ENCODE peak calls at places on chromosome 13, in four cellular contexts. L is mucosa of descending colon, M is right lobe of liver, U is brain microvascular endothelial cell. R is an unnamed sample.

GRCh38 chr13:74136089-74136658 is 2.0 kb upstream of the KLF12 start:
- DNase-seq in L (peak), M (peak), U (peak), R (no peak)

GRCh38 chr13:29903524-29903923 is 53.1 kb upstream of the UBL3 start:
- DNase-seq in L (peak), M (no peak), U (no peak), R (no peak)

GRCh38 chr13:74886496-74886895 is 595.5 kb downstream of the TBC1D4 start:
- DNase-seq in L (no peak), M (no peak), U (no peak), R (peak)

GRCh38 chr13:30727491-30728350 is 7.6 kb upstream of the ALOX5AP start:
- DNase-seq in L (no peak), M (no peak), U (no peak), R (no peak)

GRCh38 chr13:87778128-87778527 is 107.0 kb downstream of the SLITRK5 start:
- DNase-seq in L (no peak), M (no peak), U (no peak), R (no peak)

GRCh38 chr13:63107163-63107935 is 1691.7 kb upstream of the PCDH20 start:
- DNase-seq in L (no peak), M (no peak), U (peak), R (peak)

GRCh38 chr13:96834626-96835025 is 159.7 kb downstream of the OXGR1 start:
- DNase-seq in L (no peak), M (no peak), U (no peak), R (no peak)

GRCh38 chr13:95494082-95494681 is 58.3 kb upstream of the CLDN10 start:
- DNase-seq in L (no peak), M (no peak), U (peak), R (no peak)

GRCh38 chr13:47433461-47434005 is 536.7 kb upstream of the HTR2A start:
- DNase-seq in L (no peak), M (no peak), U (peak), R (no peak)

GRCh38 chr13:105962080-105962479 is 573.4 kb downstream of the EFNB2 start:
- DNase-seq in L (no peak), M (no peak), U (no peak), R (no peak)

GRCh38 chr13:43785166-43785680 is 1.5 kb downstream of the ENOX1 start:
- DNase-seq in L (no peak), M (no peak), U (no peak), R (no peak)

DNA sequence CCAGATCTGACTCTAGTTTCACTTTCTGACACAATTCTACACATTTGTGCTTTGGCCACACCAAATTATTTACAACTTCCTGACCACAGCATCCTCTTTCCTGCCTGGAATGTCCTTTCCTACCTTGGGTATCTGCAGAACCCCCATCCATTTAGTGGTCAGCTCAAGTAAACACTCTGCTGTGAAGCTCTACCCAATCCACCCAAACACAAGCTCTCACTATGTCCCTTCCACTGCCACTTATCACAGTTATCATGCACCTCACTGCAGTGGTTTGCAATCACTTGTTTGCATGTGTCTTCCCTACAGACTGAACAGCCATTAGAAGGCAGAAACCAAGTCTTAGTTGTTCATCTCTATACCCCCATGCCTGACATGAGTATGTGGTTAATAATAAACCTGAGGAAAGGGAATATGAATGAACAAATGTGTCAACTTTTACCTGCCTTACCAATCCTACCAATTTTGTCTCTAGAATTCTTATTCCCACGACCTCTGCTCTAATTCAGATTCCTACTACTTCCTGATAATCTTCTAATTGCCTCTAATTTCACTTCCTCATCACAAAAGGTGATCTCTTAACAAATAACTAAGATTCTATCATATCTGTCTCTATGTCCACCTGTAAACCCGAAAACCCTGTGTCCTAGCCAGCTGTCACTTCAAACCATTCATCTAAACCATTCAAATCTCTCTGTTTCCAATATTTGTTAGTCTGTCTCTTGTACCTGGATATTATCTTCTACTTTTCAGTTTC is 25.1 kb downstream of the LNX2 start:
- DNase-seq in L (no peak), M (no peak), U (no peak), R (no peak)
- H3K4me3 ChIP-seq in L (no peak), M (no peak), U (no peak), R (no peak)

DNA sequence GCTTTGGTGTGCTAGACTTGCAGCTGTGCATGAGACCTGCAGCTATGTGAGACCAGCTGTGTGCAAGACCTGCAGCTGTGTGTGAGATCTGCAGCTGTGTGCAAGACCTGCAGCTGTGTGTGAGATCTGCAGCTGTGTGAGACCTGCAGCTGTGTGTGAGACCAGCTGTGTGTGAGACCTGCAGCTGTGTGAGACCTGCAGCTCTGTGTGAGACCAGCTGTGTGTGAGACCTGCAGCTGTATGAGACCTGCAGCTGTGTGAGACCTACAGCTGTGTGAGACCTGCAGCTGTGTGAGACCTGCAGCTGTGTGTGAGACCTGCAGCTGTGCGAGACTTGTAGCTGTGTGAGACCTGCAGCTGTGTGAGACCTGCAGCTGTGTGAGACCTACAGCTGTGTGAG is 6.7 kb upstream of the DCUN1D2 start:
- DNase-seq in L (no peak), M (no peak), U (no peak), R (no peak)
- H3K4me3 ChIP-seq in L (no peak), M (no peak), U (no peak), R (no peak)

GRCh38 chr13:102402292-102402691 is 444 bp upstream of the FGF14 start:
- DNase-seq in L (no peak), M (peak), U (no peak), R (no peak)

GRCh38 chr13:102401755-102402154 is at the start of gene FGF14:
- DNase-seq in L (no peak), M (no peak), U (no peak), R (no peak)

GRCh38 chr13:102400619-102401125 is 1.2 kb downstream of the FGF14 start:
- DNase-seq in L (no peak), M (no peak), U (no peak), R (no peak)

GRCh38 chr13:102399791-102400618 is 1.8 kb downstream of the FGF14 start:
- DNase-seq in L (peak), M (peak), U (no peak), R (no peak)

GRCh38 chr13:102401305-102401704 is 543 bp downstream of the FGF14 start:
- DNase-seq in L (no peak), M (no peak), U (no peak), R (no peak)
- H3K4me3 ChIP-seq in L (no peak), M (peak), U (peak), R (peak)

DNA sequence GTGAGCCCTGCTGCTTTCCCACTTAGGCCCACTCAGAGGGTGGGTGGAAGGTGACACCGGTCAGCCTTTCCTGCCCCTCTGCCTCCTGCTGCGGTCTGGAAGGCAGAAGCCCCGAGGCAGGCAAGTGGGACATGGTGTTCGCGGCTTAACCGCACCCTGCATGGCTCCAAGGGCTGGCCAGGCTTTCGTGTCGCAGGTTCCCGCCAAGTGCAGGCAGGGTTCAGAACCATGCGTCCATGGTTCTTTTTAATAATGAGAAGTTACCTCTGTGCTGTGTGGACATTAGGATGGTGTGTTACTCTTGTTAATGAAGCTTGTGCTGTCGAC is 969 bp downstream of the DGKH start:
- DNase-seq in L (no peak), M (no peak), U (no peak), R (no peak)
- H3K4me3 ChIP-seq in L (no peak), M (peak), U (peak), R (peak)

GRCh38 chr13:59730026-59730425 is 433.7 kb downstream of the DIAPH3 start:
- DNase-seq in L (no peak), M (no peak), U (peak), R (no peak)

GRCh38 chr13:59728896-59729545 is 434.7 kb downstream of the DIAPH3 start:
- DNase-seq in L (no peak), M (no peak), U (no peak), R (no peak)

DNA sequence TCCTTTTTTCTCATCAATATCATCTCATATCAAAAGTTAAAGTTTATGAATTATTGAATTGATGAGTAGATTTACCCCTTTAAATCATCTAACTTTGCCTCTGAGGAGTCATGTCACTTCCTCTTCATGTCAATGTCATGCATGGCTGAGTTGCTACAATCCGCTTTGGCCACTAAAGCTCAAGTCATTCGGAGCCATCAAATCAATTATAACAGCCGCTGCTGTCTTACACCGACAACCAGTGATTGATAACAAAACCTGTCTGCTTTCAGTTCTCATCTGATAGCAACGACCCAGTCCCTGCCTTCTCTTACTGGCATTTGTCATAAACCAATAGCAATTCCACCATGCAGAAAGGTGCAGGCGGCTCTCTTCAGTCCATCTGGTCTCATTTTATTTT is 429.3 kb downstream of the DIAPH3 start:
- DNase-seq in L (no peak), M (no peak), U (no peak), R (no peak)
- H3K4me3 ChIP-seq in L (no peak), M (no peak), U (no peak), R (no peak)

GRCh38 chr13:53159439-53159838 is 130.8 kb downstream of the OLFM4 start:
- DNase-seq in L (no peak), M (no peak), U (no peak), R (no peak)

GRCh38 chr13:53161231-53161630 is 132.6 kb downstream of the OLFM4 start:
- DNase-seq in L (no peak), M (no peak), U (no peak), R (no peak)

GRCh38 chr13:53160211-53160610 is 131.6 kb downstream of the OLFM4 start:
- DNase-seq in L (no peak), M (no peak), U (no peak), R (no peak)

GRCh38 chr13:53170910-53171309 is 142.3 kb downstream of the OLFM4 start:
- DNase-seq in L (no peak), M (no peak), U (no peak), R (no peak)

GRCh38 chr13:53165201-53165600 is 136.6 kb downstream of the OLFM4 start:
- DNase-seq in L (no peak), M (no peak), U (no peak), R (no peak)
- H3K4me3 ChIP-seq in L (no peak), M (no peak), U (no peak), R (no peak)

DNA sequence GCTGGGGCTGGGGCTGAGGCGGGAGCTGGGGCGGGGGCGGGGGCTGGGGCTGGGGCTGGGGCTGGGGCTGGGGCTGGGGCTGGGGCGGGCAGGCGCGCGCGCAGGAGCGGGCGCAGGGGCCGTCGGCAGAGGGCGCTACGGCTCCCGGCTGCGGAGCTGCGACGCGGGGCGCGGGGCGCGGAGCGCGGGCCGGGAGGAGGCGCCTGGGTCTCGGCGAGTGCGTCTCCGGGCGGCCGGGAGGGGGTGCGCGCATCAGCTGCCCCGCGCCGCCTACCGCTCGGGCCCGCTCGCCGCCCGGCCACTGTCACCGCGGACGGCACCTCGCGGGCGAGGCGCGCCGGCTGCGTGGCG is 416 bp upstream of the MTUS2 start:
- DNase-seq in L (peak), M (peak), U (no peak), R (no peak)
- H3K4me3 ChIP-seq in L (no peak), M (peak), U (peak), R (peak)

GRCh38 chr13:112968380-112968909 is 569 bp upstream of the MCF2L start:
- DNase-seq in L (peak), M (peak), U (no peak), R (no peak)
- H3K4me3 ChIP-seq in L (peak), M (peak), U (no peak), R (peak)

DNA sequence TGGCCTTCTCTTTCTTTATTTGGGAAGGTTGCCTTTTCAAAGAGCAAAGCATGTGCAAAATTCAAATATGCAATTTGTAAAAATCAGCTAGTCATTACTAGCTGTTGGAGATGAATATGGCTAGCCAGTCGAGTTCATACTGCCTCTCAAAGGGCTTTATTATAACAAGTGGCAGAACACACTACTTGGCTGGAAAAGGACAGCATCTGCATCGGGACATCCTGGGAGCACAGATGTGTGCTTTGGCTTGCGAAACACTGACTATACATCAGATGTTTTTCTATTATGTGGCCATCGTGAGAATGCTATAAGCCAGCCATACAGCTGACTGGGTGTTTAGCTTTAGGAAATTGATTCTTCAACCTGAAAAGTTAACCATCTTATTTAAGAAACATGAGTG is 424.2 kb downstream of the KCTD12 start:
- DNase-seq in L (no peak), M (no peak), U (no peak), R (peak)
- H3K4me3 ChIP-seq in L (no peak), M (no peak), U (no peak), R (no peak)